ENCODE peak calls at places on chromosome 18, in six cellular contexts. U, Y, A, P, W and G are unnamed samples.

GRCh38 chr18:43108882-43109281 is 6.6 kb downstream of the RIT2 start:
- DNase-seq in Y (no peak), U (no peak), P (no peak), W (no peak), A (no peak), G (no peak)

GRCh38 chr18:48573632-48574293 is 34.9 kb downstream of the CTIF start:
- DNase-seq in Y (no peak), A (no peak), W (no peak), P (no peak), U (no peak), G (no peak)

GRCh38 chr18:49017813-49018552 is 67.2 kb upstream of the SMAD7 start:
- DNase-seq in A (peak), P (no peak), Y (no peak), U (no peak), W (peak), G (peak)

GRCh38 chr18:13501896-13502295 is 224.5 kb downstream of the FAM210A start:
- DNase-seq in Y (no peak), P (no peak), W (no peak), A (no peak), U (no peak), G (no peak)

GRCh38 chr18:54828986-54829385 is 709 bp downstream of the RAB27B start:
- DNase-seq in A (no peak), P (no peak), U (no peak), Y (peak), W (no peak), G (no peak)

GRCh38 chr18:74540689-74541421 is 6.6 kb downstream of the CNDP1 start:
- DNase-seq in P (no peak), U (no peak), W (no peak), A (peak), Y (no peak), G (peak)

GRCh38 chr18:3037423-3037915 is 24.5 kb upstream of the LPIN2 start:
- DNase-seq in W (no peak), A (peak), Y (peak), U (peak), P (no peak), G (peak)

GRCh38 chr18:30754846-30755245 is 287.7 kb downstream of the DSC3 start:
- DNase-seq in P (no peak), U (no peak), A (no peak), W (no peak), Y (no peak), G (no peak)

GRCh38 chr18:56748698-56749268 is 97.6 kb downstream of the WDR7 start:
- DNase-seq in U (peak), A (no peak), Y (peak), P (no peak), W (no peak), G (no peak)

GRCh38 chr18:12233378-12233777 is 20.8 kb upstream of the CIDEA start:
- DNase-seq in Y (no peak), A (no peak), P (no peak), U (no peak), W (no peak), G (no peak)

GRCh38 chr18:74519320-74520095 is 14.8 kb upstream of the CNDP1 start:
- DNase-seq in P (no peak), W (no peak), U (no peak), A (peak), Y (no peak), G (no peak)

GRCh38 chr18:78893396-78894305 is 86.0 kb upstream of the SALL3 start:
- DNase-seq in A (no peak), P (no peak), U (no peak), W (no peak), Y (no peak), G (no peak)

GRCh38 chr18:44786697-44787096 is 106.0 kb downstream of the SETBP1 start:
- DNase-seq in A (no peak), P (no peak), W (no peak), Y (no peak), U (no peak), G (no peak)

GRCh38 chr18:55161966-55162365 is 202.7 kb upstream of the CCDC68 start:
- DNase-seq in Y (peak), W (no peak), P (no peak), U (no peak), A (no peak), G (no peak)

GRCh38 chr18:76691800-76692199 is 130.6 kb upstream of the ZNF236 start:
- DNase-seq in Y (no peak), P (no peak), W (no peak), A (no peak), U (no peak), G (no peak)

GRCh38 chr18:62523631-62524442 is 1.0 kb downstream of the ZCCHC2 start:
- DNase-seq in A (peak), Y (peak), W (peak), P (no peak), U (no peak), G (peak)

GRCh38 chr18:48835119-48835518 is 115.6 kb downstream of the SMAD7 start:
- DNase-seq in A (no peak), W (no peak), Y (no peak), U (no peak), P (no peak), G (no peak)

GRCh38 chr18:63267990-63268721 is 51.4 kb downstream of the BCL2 start:
- DNase-seq in Y (no peak), P (no peak), A (no peak), U (no peak), W (no peak), G (no peak)

GRCh38 chr18:8908792-8909510 is 193.5 kb upstream of the NDUFV2 start:
- DNase-seq in P (no peak), W (no peak), A (no peak), Y (no peak), U (no peak), G (no peak)

GRCh38 chr18:61893304-61893970 is 630 bp upstream of the RNF152 start:
- DNase-seq in U (no peak), A (peak), Y (peak), P (no peak), W (peak), G (peak)

GRCh38 chr18:55863876-55864275 is 275.9 kb upstream of the TCF4 start:
- DNase-seq in P (no peak), W (no peak), U (no peak), Y (peak), A (no peak), G (no peak)

GRCh38 chr18:45567123-45567522 is 48.2 kb upstream of the SLC14A2 start:
- DNase-seq in U (no peak), A (no peak), Y (peak), P (no peak), W (peak), G (no peak)

GRCh38 chr18:13423352-13423751 is 204.8 kb downstream of the LDLRAD4 start:
- DNase-seq in W (no peak), P (no peak), Y (no peak), U (no peak), A (no peak), G (no peak)

GRCh38 chr18:7454429-7454828 is 112.7 kb upstream of the PTPRM start:
- DNase-seq in A (no peak), W (no peak), Y (no peak), P (no peak), U (no peak), G (no peak)

GRCh38 chr18:7886436-7886835 is 319.3 kb downstream of the PTPRM start:
- DNase-seq in P (no peak), Y (no peak), W (no peak), A (no peak), U (no peak), G (no peak)

GRCh38 chr18:2147424-2147823 is 423.9 kb downstream of the METTL4 start:
- DNase-seq in P (no peak), U (no peak), Y (peak), W (no peak), A (no peak), G (no peak)

GRCh38 chr18:43587538-43588153 is 310.4 kb upstream of the SYT4 start:
- DNase-seq in W (no peak), U (peak), A (no peak), P (no peak), Y (peak), G (no peak)

GRCh38 chr18:56445422-56445821 is 193.0 kb downstream of the TXNL1 start:
- DNase-seq in A (no peak), W (no peak), Y (no peak), P (no peak), U (no peak), G (no peak)